ENCODE peak calls at places on chromosome 13, in four cellular contexts. U is K562, E is WTC11, C is HepG2. K is an unnamed sample.

GRCh38 chr13:95156208-95156607 is 145.0 kb downstream of the ABCC4 start:
- DNase-seq in U (no peak), E (no peak), C (peak; percentile 6), K (no peak)

GRCh38 chr13:106416645-106417044 is 118.8 kb downstream of the EFNB2 start:
- DNase-seq in U (peak; percentile 14), E (no peak), C (no peak), K (no peak)

GRCh38 chr13:69010789-69011188 is 1096.8 kb upstream of the ATXN8OS start:
- DNase-seq in U (no peak), E (no peak), C (no peak), K (no peak)

GRCh38 chr13:20363604-20364003 is 131.5 kb upstream of the GJB6 start:
- DNase-seq in U (no peak), E (no peak), C (no peak), K (no peak)

GRCh38 chr13:101691326-101691725 is 238.9 kb downstream of the ITGBL1 start:
- DNase-seq in U (no peak), E (no peak), C (no peak), K (no peak)

GRCh38 chr13:91278888-91279287 is 68.6 kb upstream of the MIR17HG start:
- DNase-seq in U (no peak), E (no peak), C (no peak), K (no peak)

GRCh38 chr13:54628383-54628782 is 1599.8 kb downstream of the OLFM4 start:
- DNase-seq in U (no peak), E (no peak), C (no peak), K (no peak)

GRCh38 chr13:90445179-90445578 is 902.3 kb upstream of the MIR17HG start:
- DNase-seq in U (no peak), E (no peak), C (no peak), K (no peak)

GRCh38 chr13:110949116-110949515 is 34.2 kb upstream of the ANKRD10 start:
- DNase-seq in U (no peak), E (no peak), C (no peak), K (no peak)

GRCh38 chr13:114212096-114212495 is 22.6 kb upstream of the CDC16 start:
- DNase-seq in U (no peak), E (no peak), C (no peak), K (no peak)

GRCh38 chr13:46961719-46962118 is 64.9 kb upstream of the HTR2A start:
- DNase-seq in U (peak; percentile 2), E (no peak), C (no peak), K (peak; percentile 6)

GRCh38 chr13:109509154-109509905 is 277.1 kb downstream of the IRS2 start:
- DNase-seq in U (no peak), E (no peak), C (no peak), K (no peak)

GRCh38 chr13:84821261-84821660 is 939.0 kb upstream of the SLITRK1 start:
- DNase-seq in U (no peak), E (no peak), C (no peak), K (peak; percentile 40)

GRCh38 chr13:36431204-36432105 is 840 bp upstream of the CCNA1 start:
- DNase-seq in U (no peak), E (peak; percentile 41), C (no peak), K (peak; percentile 39)

GRCh38 chr13:38045278-38046048 is 175.9 kb upstream of the TRPC4 start:
- DNase-seq in U (peak; percentile 69), E (no peak), C (peak; percentile 2), K (peak; percentile 37)

GRCh38 chr13:111407381-111408131 is 87.1 kb downstream of the TEX29 start:
- DNase-seq in U (no peak), E (no peak), C (peak; percentile 44), K (no peak)

GRCh38 chr13:101763191-101763590 is 310.7 kb downstream of the ITGBL1 start:
- DNase-seq in U (no peak), E (no peak), C (no peak), K (no peak)

GRCh38 chr13:98648676-98649075 is 71.8 kb upstream of the STK24 start:
- DNase-seq in U (no peak), E (no peak), C (no peak), K (no peak)

GRCh38 chr13:41458187-41458938 is 1.0 kb downstream of the RGCC start:
- DNase-seq in U (peak; percentile 70), E (peak; percentile 32), C (no peak), K (peak; percentile 45)

GRCh38 chr13:73903561-73903960 is 230.6 kb downstream of the KLF12 start:
- DNase-seq in U (no peak), E (peak; percentile 60), C (no peak), K (no peak)

GRCh38 chr13:106561551-106562170 is 6.3 kb downstream of the ARGLU1 start:
- DNase-seq in U (peak; percentile 20), E (no peak), C (no peak), K (no peak)

GRCh38 chr13:87259479-87260083 is 411.6 kb upstream of the SLITRK5 start:
- DNase-seq in U (no peak), E (peak; percentile 52), C (peak; percentile 8), K (peak; percentile 58)

GRCh38 chr13:49503951-49504350 is 8.2 kb downstream of the PHF11 start:
- DNase-seq in U (no peak), E (no peak), C (no peak), K (no peak)

GRCh38 chr13:77230560-77230959 is 96.3 kb downstream of the MYCBP2 start:
- DNase-seq in U (no peak), E (no peak), C (no peak), K (no peak)

GRCh38 chr13:94009696-94010095 is 469.8 kb downstream of the DCT start:
- DNase-seq in U (no peak), E (no peak), C (no peak), K (no peak)

GRCh38 chr13:72868229-72868628 is 86.3 kb downstream of the PIBF1 start:
- DNase-seq in U (no peak), E (no peak), C (no peak), K (no peak)

GRCh38 chr13:76826527-76826926 is 59.7 kb downstream of the KCTD12 start:
- DNase-seq in U (no peak), E (no peak), C (no peak), K (no peak)

GRCh38 chr13:105538346-105538745 is 997.1 kb downstream of the EFNB2 start:
- DNase-seq in U (no peak), E (peak; percentile 14), C (no peak), K (peak; percentile 2)

GRCh38 chr13:86572115-86572514 is 772.9 kb upstream of the SLITRK6 start:
- DNase-seq in U (no peak), E (no peak), C (no peak), K (no peak)

GRCh38 chr13:24630851-24631341 is 49.3 kb upstream of the ATP12A start:
- DNase-seq in U (peak; percentile 55), E (no peak), C (no peak), K (no peak)

GRCh38 chr13:55199132-55199531 is 1941.6 kb upstream of the PRR20A start:
- DNase-seq in U (no peak), E (no peak), C (peak; percentile 0), K (peak; percentile 8)

GRCh38 chr13:76522083-76522755 is 364.0 kb downstream of the KCTD12 start:
- DNase-seq in U (peak; percentile 0), E (peak; percentile 46), C (no peak), K (peak; percentile 39)

GRCh38 chr13:111115841-111116500 is 861 bp downstream of the ARHGEF7 start:
- DNase-seq in U (no peak), E (peak; percentile 34), C (peak; percentile 12), K (peak; percentile 31)

GRCh38 chr13:25686831-25687495 is 315.2 kb downstream of the ATP8A2 start:
- DNase-seq in U (no peak), E (no peak), C (no peak), K (no peak)

GRCh38 chr13:24270639-24271131 is 38.7 kb upstream of the C1QTNF9 start:
- DNase-seq in U (no peak), E (no peak), C (peak; percentile 47), K (peak; percentile 42)

DNA sequence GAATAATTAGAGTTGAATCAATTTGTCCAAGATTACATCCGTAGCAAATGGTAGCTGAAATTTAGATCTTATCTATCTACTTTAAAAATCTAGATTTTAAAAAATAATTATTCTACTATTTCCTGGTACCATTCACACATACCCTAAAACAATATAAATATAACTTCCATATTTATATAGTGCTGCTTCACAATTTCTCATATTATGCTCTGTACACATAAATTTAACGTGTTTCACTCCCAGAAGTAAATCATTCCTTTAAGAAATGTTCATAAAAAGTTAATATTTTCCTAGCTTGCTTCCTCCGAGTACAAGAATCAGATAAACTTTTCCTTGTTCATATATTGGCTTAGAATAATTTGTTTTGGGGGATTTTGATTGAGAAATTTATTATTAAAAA is 857.0 kb upstream of the SPRY2 start:
- DNase-seq in U (no peak), E (no peak), C (no peak), K (no peak)
- TF ChIP-seq ELF4 in U (no peak), E (no peak), C (no peak), K (no peak)

GRCh38 chr13:45142440-45143345 is 22.4 kb downstream of the GTF2F2 start:
- DNase-seq in U (no peak), E (no peak), C (peak; percentile 56), K (no peak)
- TF ChIP-seq ELF4 in U (no peak), E (no peak), C (no peak), K (no peak)

GRCh38 chr13:22061806-22062391 is 391.0 kb downstream of the FGF9 start:
- DNase-seq in U (no peak), E (no peak), C (no peak), K (no peak)
- TF ChIP-seq ELF4 in U (no peak), E (no peak), C (no peak), K (no peak)

GRCh38 chr13:33637978-33638743 is 179.8 kb upstream of the RFC3 start:
- DNase-seq in U (no peak), E (no peak), C (no peak), K (no peak)

GRCh38 chr13:33636955-33637670 is 180.8 kb upstream of the RFC3 start:
- DNase-seq in U (no peak), E (no peak), C (no peak), K (no peak)

GRCh38 chr13:33634526-33635111 is 183.3 kb upstream of the RFC3 start:
- DNase-seq in U (no peak), E (no peak), C (no peak), K (no peak)

GRCh38 chr13:33629610-33630009 is 188.3 kb upstream of the RFC3 start:
- DNase-seq in U (no peak), E (no peak), C (no peak), K (no peak)

GRCh38 chr13:33633701-33634525 is 184.0 kb upstream of the RFC3 start:
- DNase-seq in U (no peak), E (no peak), C (peak; percentile 39), K (no peak)
- TF ChIP-seq ELF4 in U (no peak), E (no peak), C (no peak), K (no peak)

GRCh38 chr13:39209731-39210633 is 171.7 kb downstream of the NHLRC3 start:
- DNase-seq in U (no peak), E (no peak), C (no peak), K (no peak)
- TF ChIP-seq ELF4 in U (no peak), E (no peak), C (no peak), K (no peak)

K was measured in HEK293T.